ENCODE peak calls at places on chromosomes 6 and 20, in eight cellular contexts. I is heart right ventricle, Y is astrocyte of the cerebellum, W is endothelial cell, G is tibial nerve, J is nephron progenitor cell, R is A549, M is fibroblast of lung. Q is an unnamed sample.
A peak's percentile ranks its signal among the peaks of the same experiment; 100 is the strongest.

GRCh38 chr20:4136967-4137334 is 121.6 kb upstream of the RNF24 start:
- DNase-seq in R (no peak), W (no peak), G (no peak), M (no peak), J (no peak), Y (no peak), I (no peak), Q (peak; percentile 41)

GRCh38 chr6:39263299-39264037 is 34.2 kb upstream of the KCNK5 start:
- DNase-seq in R (no peak), W (no peak), J (no peak), I (no peak), Y (no peak), M (no peak), G (no peak), Q (no peak)

GRCh38 chr20:46642265-46642942 is 8.9 kb downstream of the SLC13A3 start:
- DNase-seq in W (no peak), J (no peak), R (no peak), I (no peak), Y (no peak), G (no peak), M (no peak), Q (no peak)

GRCh38 chr6:6333498-6333897 is 13.0 kb upstream of the F13A1 start:
- DNase-seq in Y (no peak), R (no peak), G (no peak), I (no peak), M (peak; percentile 6), W (no peak), J (no peak), Q (no peak)

GRCh38 chr20:19095762-19096161 is 116.7 kb upstream of the SLC24A3 start:
- DNase-seq in J (no peak), W (no peak), M (no peak), R (no peak), G (no peak), I (no peak), Y (no peak), Q (no peak)

GRCh38 chr6:18121580-18122127 is 823 bp downstream of the NHLRC1 start:
- DNase-seq in I (no peak), Y (no peak), R (no peak), W (no peak), J (peak; percentile 12), G (no peak), M (no peak), Q (no peak)

GRCh38 chr6:20873425-20874190 is 339.4 kb downstream of the CDKAL1 start:
- DNase-seq in W (no peak), R (no peak), G (no peak), Y (no peak), J (no peak), I (no peak), M (no peak), Q (no peak)

GRCh38 chr6:53627391-53628218 is 38.0 kb downstream of the KLHL31 start:
- DNase-seq in R (no peak), M (no peak), W (no peak), I (no peak), G (no peak), Y (no peak), J (no peak), Q (no peak)

GRCh38 chr6:87407531-87407895 is 259 bp upstream of the CFAP206 start:
- DNase-seq in W (no peak), G (no peak), I (no peak), J (no peak), M (peak; percentile 37), R (peak; percentile 25), Y (no peak), Q (no peak)

GRCh38 chr6:160348552-160349441 is 619 bp downstream of the SLC22A3 start:
- DNase-seq in Y (peak; percentile 6), I (peak; percentile 30), R (peak; percentile 51), W (peak; percentile 35), M (peak; percentile 44), J (peak; percentile 55), G (no peak), Q (no peak)

GRCh38 chr20:4544765-4545164 is 176.9 kb upstream of the PRND start:
- DNase-seq in J (no peak), G (no peak), M (peak; percentile 79), Y (no peak), W (no peak), I (no peak), R (no peak), Q (no peak)

GRCh38 chr20:57656252-57656820 is 36.1 kb upstream of the ZBP1 start:
- DNase-seq in J (no peak), R (no peak), M (no peak), I (no peak), G (peak; percentile 4), Y (no peak), W (peak; percentile 2), Q (peak; percentile 61)

GRCh38 chr6:80179691-80180090 is 73.2 kb downstream of the BCKDHB start:
- DNase-seq in G (no peak), Y (no peak), I (no peak), W (no peak), M (no peak), J (no peak), R (no peak), Q (no peak)

GRCh38 chr6:32885698-32886286 is 31.8 kb downstream of the PSMB9 start:
- DNase-seq in W (no peak), G (no peak), J (no peak), M (peak; percentile 52), I (no peak), Y (peak; percentile 70), R (peak; percentile 39), Q (no peak)

GRCh38 chr6:64249129-64249528 is 613.5 kb downstream of the PHF3 start:
- DNase-seq in I (no peak), G (no peak), W (no peak), Y (no peak), M (peak; percentile 4), J (no peak), R (no peak), Q (no peak)

GRCh38 chr20:49497217-49497560 is 14.7 kb upstream of the KCNB1 start:
- DNase-seq in I (no peak), M (no peak), J (no peak), W (no peak), Y (no peak), R (no peak), G (no peak), Q (no peak)

GRCh38 chr20:1885940-1886693 is 9.1 kb upstream of the SIRPA start:
- DNase-seq in Y (no peak), R (no peak), J (no peak), M (no peak), I (no peak), G (no peak), W (no peak), Q (no peak)

GRCh38 chr6:111057074-111057752 is 30.1 kb upstream of the SLC16A10 start:
- DNase-seq in R (peak; percentile 39), M (peak; percentile 25), Y (peak; percentile 40), J (peak; percentile 4), G (no peak), W (peak; percentile 23), I (no peak), Q (no peak)

GRCh38 chr6:137657351-137657911 is 163.2 kb upstream of the OLIG3 start:
- DNase-seq in I (no peak), M (no peak), R (no peak), W (no peak), J (no peak), Y (no peak), G (no peak), Q (no peak)

GRCh38 chr6:167474171-167474570 is 149.3 kb downstream of the TTLL2 start:
- DNase-seq in M (no peak), G (no peak), I (no peak), R (no peak), Y (no peak), J (no peak), W (no peak), Q (no peak)

GRCh38 chr6:157025459-157025858 is 248.3 kb downstream of the ARID1B start:
- DNase-seq in G (no peak), W (no peak), M (peak; percentile 22), R (no peak), I (no peak), Y (no peak), J (no peak), Q (no peak)

GRCh38 chr6:112116215-112116614 is 28.8 kb downstream of the FAM229B start:
- DNase-seq in G (no peak), I (no peak), W (no peak), R (no peak), Y (no peak), M (no peak), J (no peak), Q (no peak)
- TF ChIP-seq CTCF in G (no peak), I (no peak), W (no peak), R (no peak), Y (no peak), M (no peak), J (no peak), Q (no peak)

GRCh38 chr20:51042657-51043247 is 19.8 kb upstream of the KCNG1 start:
- DNase-seq in G (no peak), Y (no peak), J (no peak), M (no peak), R (no peak), I (no peak), W (no peak), Q (no peak)
- TF ChIP-seq CTCF in G (no peak), Y (peak; percentile 27), J (peak; percentile 27), M (peak; percentile 20), R (no peak), I (no peak), W (peak; percentile 50), Q (no peak)

GRCh38 chr6:139373928-139374356 is 506 bp downstream of the CITED2 start:
- DNase-seq in R (peak; percentile 3), I (no peak), Y (no peak), M (no peak), J (no peak), G (peak; percentile 41), W (no peak), Q (no peak)

GRCh38 chr6:139376054-139376355 is 1.6 kb upstream of the CITED2 start:
- DNase-seq in R (no peak), M (peak; percentile 66), W (no peak), I (peak; percentile 22), J (no peak), Y (no peak), G (no peak), Q (no peak)

GRCh38 chr6:139374357-139375238 is at the start of gene CITED2:
- DNase-seq in M (peak; percentile 94), W (peak; percentile 93), J (peak; percentile 93), Y (peak; percentile 94), R (peak; percentile 49), G (peak; percentile 95), I (peak; percentile 93), Q (peak; percentile 72)

GRCh38 chr6:139376604-139377218 is 2.3 kb upstream of the CITED2 start:
- DNase-seq in R (peak; percentile 8), G (peak; percentile 82), W (no peak), J (no peak), M (peak; percentile 68), I (no peak), Y (no peak), Q (peak; percentile 69)

GRCh38 chr6:139375239-139376053 is 998 bp upstream of the CITED2 start:
- DNase-seq in M (peak; percentile 98), J (peak; percentile 91), Y (peak; percentile 97), I (peak; percentile 89), R (peak; percentile 64), G (peak; percentile 87), W (peak; percentile 88), Q (peak; percentile 46)
- TF ChIP-seq CTCF in M (no peak), J (no peak), Y (peak; percentile 14), I (no peak), R (no peak), G (no peak), W (no peak), Q (no peak)

DNA sequence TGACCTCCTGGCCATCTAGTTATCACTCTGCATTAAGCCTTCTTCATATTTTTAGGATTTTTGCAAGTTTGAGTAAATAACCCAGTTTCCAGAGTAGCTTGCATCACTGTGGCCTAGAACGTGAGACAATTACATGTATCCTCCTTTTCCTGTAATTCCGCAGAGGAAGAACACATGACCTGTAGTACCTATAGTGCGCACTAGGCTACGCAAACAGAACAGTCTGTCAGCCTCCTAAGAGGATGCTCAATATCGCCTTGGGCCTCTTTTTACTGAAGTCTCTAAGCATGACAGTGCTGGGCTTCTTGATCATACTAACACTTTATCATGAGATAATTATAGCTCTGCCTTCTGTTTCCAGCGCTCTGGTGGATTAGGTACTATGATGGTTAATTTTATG is 20.2 kb upstream of the NR2E1 start:
- DNase-seq in Y (no peak), J (no peak), I (no peak), G (no peak), R (no peak), M (no peak), W (no peak), Q (no peak)
- TF ChIP-seq CTCF in Y (no peak), J (peak; percentile 21), I (no peak), G (no peak), R (no peak), M (no peak), W (peak; percentile 19), Q (no peak)

Q was measured in ascending aorta.